ENCODE peak calls at places on chromosomes 12 and 14, in nine cellular contexts. U, Z, R, Q, J, A, P, M and F are unnamed samples.

GRCh38 chr12:82299617-82300016 is 58.6 kb downstream of the CCDC59 start:
- DNase-seq in M (no peak), Z (no peak), J (peak; percentile 62), A (no peak), Q (no peak), U (peak; percentile 38), P (no peak), R (no peak), F (no peak)

GRCh38 chr12:121499929-121500793 is 80.7 kb downstream of the KDM2B start:
- DNase-seq in U (peak; percentile 56), P (peak; percentile 38), Z (peak; percentile 49), M (peak; percentile 31), J (peak; percentile 82), A (peak; percentile 28), Q (peak; percentile 86), R (peak; percentile 58), F (peak; percentile 63)

GRCh38 chr12:114612062-114612461 is 71.9 kb downstream of the TBX3 start:
- DNase-seq in J (no peak), U (no peak), A (no peak), Q (no peak), R (no peak), M (no peak), P (no peak), Z (no peak), F (no peak)

GRCh38 chr14:83342590-83342989 is 1808.9 kb upstream of the SEL1L start:
- DNase-seq in P (no peak), A (no peak), M (no peak), U (no peak), J (no peak), R (no peak), Z (no peak), Q (no peak), F (no peak)

GRCh38 chr14:93136009-93136408 is 20.3 kb upstream of the ITPK1 start:
- DNase-seq in M (no peak), P (no peak), A (no peak), U (no peak), Z (no peak), J (no peak), R (no peak), Q (no peak), F (no peak)

GRCh38 chr12:98868538-98868937 is 223.4 kb downstream of the APAF1 start:
- DNase-seq in M (no peak), Q (no peak), U (no peak), Z (no peak), P (no peak), J (no peak), R (no peak), A (no peak), F (no peak)

GRCh38 chr12:97672870-97673269 is 210.3 kb downstream of the RMST start:
- DNase-seq in U (no peak), A (no peak), Z (no peak), R (no peak), P (no peak), J (no peak), Q (no peak), M (no peak), F (no peak)

GRCh38 chr14:74217672-74218448 is 21.4 kb upstream of the VSX2 start:
- DNase-seq in J (peak; percentile 85), Z (peak; percentile 46), P (no peak), A (peak; percentile 29), U (peak; percentile 53), M (peak; percentile 56), R (peak; percentile 67), Q (peak; percentile 49), F (peak; percentile 54)

GRCh38 chr12:132393245-132393795 is 63.9 kb upstream of the GALNT9 start:
- DNase-seq in Z (no peak), P (no peak), U (peak; percentile 45), A (no peak), M (no peak), Q (no peak), R (no peak), J (no peak), F (no peak)

GRCh38 chr12:97650242-97650641 is 187.6 kb downstream of the RMST start:
- DNase-seq in U (peak; percentile 61), J (no peak), Z (no peak), A (no peak), R (no peak), P (no peak), M (no peak), Q (no peak), F (no peak)

GRCh38 chr14:75222208-75222701 is 45.8 kb upstream of the TMED10 start:
- DNase-seq in Q (no peak), M (peak; percentile 71), J (no peak), U (peak; percentile 92), P (no peak), R (no peak), A (no peak), Z (no peak), F (no peak)

GRCh38 chr14:68211886-68212285 is 392.3 kb downstream of the RAD51B start:
- DNase-seq in J (no peak), U (no peak), P (no peak), M (no peak), Q (no peak), Z (no peak), R (no peak), A (no peak), F (no peak)

GRCh38 chr12:2642176-2642892 is 152.4 kb upstream of the FKBP4 start:
- DNase-seq in Z (no peak), R (no peak), Q (no peak), J (no peak), P (no peak), A (no peak), U (no peak), M (no peak), F (no peak)

GRCh38 chr12:32444895-32445294 is 45.5 kb downstream of the FGD4 start:
- DNase-seq in Z (no peak), A (peak; percentile 25), P (no peak), Q (peak; percentile 1), R (no peak), U (peak; percentile 82), M (no peak), J (peak; percentile 100), F (peak; percentile 27)

GRCh38 chr12:109302358-109302757 is 6.7 kb downstream of the FOXN4 start:
- DNase-seq in J (peak; percentile 46), U (no peak), R (no peak), Q (no peak), M (no peak), P (no peak), A (no peak), Z (no peak), F (no peak)

GRCh38 chr12:117165342-117165741 is 24.9 kb downstream of the FBXO21 start:
- DNase-seq in R (no peak), M (no peak), P (no peak), A (peak; percentile 86), Z (no peak), Q (no peak), U (no peak), J (no peak), F (peak; percentile 53)

GRCh38 chr12:68119724-68120211 is 39.8 kb downstream of the IFNG start:
- DNase-seq in Q (peak; percentile 55), P (no peak), J (peak; percentile 85), U (no peak), A (no peak), M (peak; percentile 37), Z (peak; percentile 7), R (no peak), F (no peak)

GRCh38 chr14:63478024-63478423 is 65.2 kb downstream of the PPP2R5E start:
- DNase-seq in Z (no peak), P (no peak), J (no peak), A (no peak), M (no peak), U (no peak), R (no peak), Q (no peak), F (no peak)

GRCh38 chr12:54961190-54961589 is 23.4 kb downstream of the TESPA1 start:
- DNase-seq in U (no peak), M (no peak), J (no peak), Z (no peak), P (no peak), R (no peak), Q (no peak), A (no peak), F (no peak)

GRCh38 chr12:111636209-111636928 is 37.3 kb upstream of the ATXN2 start:
- DNase-seq in P (peak; percentile 35), R (no peak), U (no peak), M (no peak), Q (no peak), J (no peak), A (no peak), Z (no peak), F (no peak)

GRCh38 chr14:97788364-97788763 is 991.2 kb downstream of the VRK1 start:
- DNase-seq in Q (no peak), J (peak; percentile 29), R (no peak), U (no peak), M (no peak), A (no peak), P (no peak), Z (no peak), F (no peak)

GRCh38 chr12:86774841-86775386 is 518.7 kb upstream of the MGAT4C start:
- DNase-seq in P (no peak), U (no peak), A (no peak), Z (no peak), M (no peak), J (peak; percentile 45), R (no peak), Q (no peak), F (no peak)